ENCODE peak calls at places on chromosomes 6 and 20, in seven cellular contexts. M, G, X, U, W, C and B are unnamed samples.

GRCh38 chr6:2127484-2127911 is 117.9 kb downstream of the GMDS start:
- DNase-seq in M (no peak), G (no peak), X (peak), U (no peak), W (no peak), C (no peak), B (no peak)

GRCh38 chr20:40678286-40678835 is 10.7 kb downstream of the MAFB start:
- DNase-seq in M (no peak), G (no peak), X (no peak), U (no peak), W (no peak), C (no peak), B (no peak)

GRCh38 chr20:62704341-62704948 is 4.2 kb upstream of the NTSR1 start:
- DNase-seq in M (peak), G (peak), X (peak), U (peak), W (peak), C (peak), B (peak)

GRCh38 chr6:16511048-16511660 is 250.1 kb downstream of the ATXN1 start:
- DNase-seq in M (no peak), G (peak), X (no peak), U (peak), W (no peak), C (no peak), B (no peak)

GRCh38 chr6:33072508-33073100 is 845 bp downstream of the HLA-DPA1 start:
- DNase-seq in M (no peak), G (no peak), X (no peak), U (no peak), W (no peak), C (no peak), B (no peak)

GRCh38 chr20:53216478-53216855 is 244.3 kb downstream of the TSHZ2 start:
- DNase-seq in M (no peak), G (no peak), X (no peak), U (no peak), W (no peak), C (no peak), B (no peak)

GRCh38 chr6:105994522-105995402 is 91.4 kb upstream of the PRDM1 start:
- DNase-seq in M (peak), G (no peak), X (peak), U (peak), W (peak), C (peak), B (peak)

GRCh38 chr6:78810698-78811097 is 56.7 kb upstream of the IRAK1BP1 start:
- DNase-seq in M (no peak), G (no peak), X (no peak), U (no peak), W (no peak), C (no peak), B (no peak)

GRCh38 chr6:130676773-130677144 is 150.4 kb upstream of the SMLR1 start:
- DNase-seq in M (no peak), G (no peak), X (no peak), U (no peak), W (no peak), C (no peak), B (no peak)

GRCh38 chr6:43070028-43070632 is 6.0 kb upstream of the PTK7 start:
- DNase-seq in M (peak), G (peak), X (peak), U (peak), W (no peak), C (no peak), B (no peak)

GRCh38 chr20:57693002-57693582 is 16.7 kb downstream of the PMEPA1 start:
- DNase-seq in M (peak), G (no peak), X (no peak), U (no peak), W (peak), C (no peak), B (peak)
- H3K4me3 ChIP-seq in M (no peak), G (no peak), X (no peak), U (no peak), W (no peak), C (no peak), B (no peak)

DNA sequence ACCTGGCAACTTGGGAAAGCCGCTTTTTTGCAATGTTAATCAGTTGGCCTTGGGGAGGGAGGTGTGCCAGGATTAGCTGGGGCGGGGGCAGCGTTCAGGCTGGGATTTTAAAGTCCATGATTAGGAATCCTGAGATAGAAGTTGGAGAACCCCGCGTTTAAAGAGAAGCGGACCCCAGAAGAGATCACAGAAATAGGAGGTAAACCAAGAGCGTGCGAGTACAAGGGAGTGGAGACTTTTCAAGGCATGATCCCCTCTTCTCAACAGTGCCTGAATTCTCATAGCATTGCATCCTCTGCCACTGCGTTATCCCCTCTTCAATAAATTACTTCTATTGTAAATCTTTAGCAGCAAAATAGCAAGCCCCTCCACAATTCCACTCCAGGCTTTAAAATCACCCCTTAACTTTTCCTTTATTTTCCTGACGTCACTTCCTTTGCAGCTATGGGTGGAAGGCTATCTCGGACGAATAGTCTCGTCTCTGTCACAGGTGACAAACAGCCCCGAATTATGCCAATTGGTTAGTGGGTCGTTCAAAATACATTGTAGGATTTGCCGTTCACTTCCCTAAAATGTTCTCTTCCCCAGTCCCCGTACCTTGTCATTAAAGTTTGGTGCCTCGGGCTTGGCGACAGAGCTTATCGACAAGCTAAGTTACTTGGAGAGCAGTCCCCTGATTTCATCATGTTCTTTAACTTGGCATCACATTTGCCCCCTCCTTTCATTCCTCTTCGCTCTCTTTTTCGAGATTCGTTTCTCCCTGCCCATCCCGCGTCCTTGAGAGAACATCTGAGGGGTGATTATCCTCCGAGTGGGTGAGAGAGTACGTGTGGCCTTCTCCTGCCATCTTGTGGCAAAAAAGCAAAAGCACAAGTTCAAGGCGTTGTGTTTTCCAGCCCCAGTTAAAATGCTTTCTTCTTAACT is 17.1 kb downstream of the OR2B2 start:
- DNase-seq in M (peak), G (peak), X (peak), U (peak), W (no peak), C (no peak), B (peak)
- TF ChIP-seq POLR2A in M (peak), G (peak), X (no peak), U (no peak), W (peak), C (no peak), B (peak)

GRCh38 chr6:170420791-170421776 is 114.5 kb downstream of the FAM120B start:
- DNase-seq in M (no peak), G (no peak), X (no peak), U (no peak), W (no peak), C (no peak), B (no peak)
- H3K4me3 ChIP-seq in M (no peak), G (no peak), X (no peak), U (no peak), W (no peak), C (no peak), B (no peak)

DNA sequence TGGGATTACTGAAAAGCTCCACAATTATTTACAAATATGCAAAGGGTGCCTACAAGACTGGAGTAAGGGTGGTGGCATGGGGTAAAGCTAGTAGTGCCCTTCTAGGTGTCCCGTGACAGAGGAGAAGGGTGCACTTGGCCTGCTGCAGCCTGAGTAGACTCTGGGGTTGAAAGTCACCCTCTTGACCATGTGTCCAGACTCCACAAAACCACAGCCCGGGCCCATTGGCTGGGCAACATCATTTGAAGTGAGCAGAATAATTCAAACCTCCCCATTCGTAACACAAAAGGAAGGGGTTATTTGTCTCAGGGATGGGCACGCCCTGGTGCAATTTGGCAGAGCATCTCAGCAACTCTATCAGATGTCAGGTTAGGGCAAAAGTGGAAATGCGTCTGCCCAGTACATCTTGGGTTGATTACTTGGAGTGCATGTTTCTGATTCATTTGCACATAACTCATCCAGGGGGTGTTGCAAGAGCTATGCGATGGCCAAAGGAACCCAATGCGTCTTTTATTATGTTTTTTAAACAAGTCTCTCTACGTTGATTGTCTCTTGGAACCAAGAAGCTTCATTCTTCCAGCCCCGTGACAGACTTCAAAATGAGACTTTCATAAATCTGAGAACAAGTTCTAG is 56.7 kb downstream of the ISM1 start:
- DNase-seq in M (no peak), G (no peak), X (no peak), U (no peak), W (no peak), C (no peak), B (no peak)
- TF ChIP-seq POLR2A in M (no peak), G (no peak), X (no peak), U (no peak), W (no peak), C (no peak), B (no peak)

GRCh38 chr6:35611235-35611634 is 77.5 kb downstream of the FKBP5 start:
- DNase-seq in M (no peak), G (no peak), X (no peak), U (no peak), W (no peak), C (no peak), B (no peak)
- H3K4me3 ChIP-seq in M (no peak), G (no peak), X (no peak), U (no peak), W (no peak), C (no peak), B (no peak)

DNA sequence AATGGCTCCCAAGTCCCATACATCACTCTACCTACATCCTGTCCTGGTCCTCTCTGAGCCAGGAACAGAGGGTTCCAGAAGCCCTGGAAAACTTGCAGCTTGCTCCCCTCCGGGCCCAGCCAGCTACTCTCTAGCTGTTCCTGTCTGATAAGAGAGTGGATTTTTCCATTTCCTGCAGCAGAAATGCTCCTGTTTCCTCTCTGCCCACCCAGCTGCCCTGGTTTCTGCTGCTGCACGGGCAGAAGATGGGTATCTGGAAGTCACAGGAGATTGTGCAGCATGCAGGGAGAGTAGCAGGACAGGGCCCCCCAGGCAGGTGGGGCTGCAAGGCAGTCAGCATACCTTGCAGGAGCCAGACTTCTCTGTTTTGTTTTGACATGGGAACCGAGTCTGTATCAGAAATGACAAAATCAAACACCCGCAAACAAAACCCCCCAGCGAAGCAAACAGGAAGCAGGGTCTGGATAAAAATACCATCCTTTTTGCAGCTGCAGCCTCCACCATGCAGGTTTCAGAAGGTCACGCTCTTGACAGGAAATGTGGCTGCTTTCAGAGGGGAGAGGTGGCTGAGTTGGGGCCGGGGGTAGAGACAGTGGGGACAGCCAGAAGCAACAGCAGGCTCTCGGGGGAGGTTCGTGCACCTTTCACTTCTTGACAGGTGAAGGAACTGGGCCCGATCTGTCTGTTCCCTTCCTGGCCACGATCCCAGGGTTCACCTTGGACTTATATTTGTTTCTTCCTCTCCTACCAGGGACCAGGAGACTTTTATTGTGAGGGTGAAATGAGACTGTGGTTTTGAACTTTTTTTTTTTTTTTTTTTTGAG is 50.8 kb upstream of the FAM83D start:
- DNase-seq in M (no peak), G (no peak), X (peak), U (no peak), W (no peak), C (no peak), B (peak)
- TF ChIP-seq POLR2A in M (no peak), G (no peak), X (no peak), U (no peak), W (peak), C (no peak), B (no peak)